ENCODE peak calls at places on chromosomes 13 and 19, in nine cellular contexts. M is frontal cortex, Z is amniotic stem cell, T is endothelial cell, A is RPMI7951, K is mucosa of descending colon, Q is RWPE2, S is thoracic aorta, J is HT-29. L is an unnamed sample.

GRCh38 chr13:100650321-100650720 is 24.3 kb downstream of the TMTC4 start:
- DNase-seq in M (no peak), Z (no peak), T (no peak), A (no peak), K (no peak), Q (no peak), S (no peak), J (no peak), L (no peak)

GRCh38 chr19:28393574-28394336 is 819.2 kb downstream of the UQCRFS1 start:
- DNase-seq in M (no peak), Z (no peak), T (no peak), A (no peak), K (no peak), Q (no peak), S (no peak), J (no peak), L (no peak)

GRCh38 chr13:50829896-50830295 is 13.6 kb downstream of the DLEU7 start:
- DNase-seq in M (no peak), Z (no peak), T (no peak), A (no peak), K (no peak), Q (no peak), S (no peak), J (no peak), L (no peak)

GRCh38 chr13:36297600-36298338 is at the start of gene CCDC169:
- DNase-seq in M (peak; percentile 66), Z (peak; percentile 41), T (peak; percentile 69), A (peak; percentile 70), K (peak; percentile 68), Q (peak; percentile 54), S (peak; percentile 23), J (no peak), L (peak; percentile 39)

GRCh38 chr13:90793261-90793785 is 554.2 kb upstream of the MIR17HG start:
- DNase-seq in M (no peak), Z (no peak), T (no peak), A (no peak), K (no peak), Q (no peak), S (no peak), J (no peak), L (no peak)

GRCh38 chr19:17703823-17704463 is 15.3 kb upstream of the MAP1S start:
- DNase-seq in M (peak; percentile 61), Z (no peak), T (peak; percentile 67), A (peak; percentile 53), K (peak; percentile 81), Q (no peak), S (no peak), J (no peak), L (no peak)

GRCh38 chr13:45700971-45701900 is 884 bp upstream of the CBY2 start:
- DNase-seq in M (no peak), Z (no peak), T (no peak), A (no peak), K (peak; percentile 12), Q (no peak), S (no peak), J (no peak), L (no peak)

GRCh38 chr13:33388254-33388998 is 102.9 kb upstream of the STARD13 start:
- DNase-seq in M (no peak), Z (no peak), T (no peak), A (no peak), K (no peak), Q (no peak), S (no peak), J (peak; percentile 47), L (peak; percentile 2)

GRCh38 chr13:32443111-32443510 is 15.2 kb upstream of the N4BP2L1 start:
- DNase-seq in M (peak; percentile 21), Z (no peak), T (peak; percentile 27), A (peak; percentile 16), K (peak; percentile 69), Q (no peak), S (no peak), J (peak; percentile 89), L (no peak)

GRCh38 chr19:4519521-4520277 is 1.4 kb upstream of the PLIN4 start:
- DNase-seq in M (no peak), Z (no peak), T (no peak), A (peak; percentile 29), K (no peak), Q (no peak), S (no peak), J (peak; percentile 41), L (no peak)

GRCh38 chr13:102028846-102029245 is 373.0 kb downstream of the FGF14 start:
- DNase-seq in M (no peak), Z (no peak), T (no peak), A (no peak), K (no peak), Q (no peak), S (no peak), J (no peak), L (no peak)

GRCh38 chr13:76759877-76760276 is 126.3 kb downstream of the KCTD12 start:
- DNase-seq in M (no peak), Z (no peak), T (no peak), A (no peak), K (no peak), Q (no peak), S (no peak), J (no peak), L (no peak)

GRCh38 chr19:41879080-41879479 is 2.0 kb downstream of the CD79A start:
- DNase-seq in M (no peak), Z (no peak), T (no peak), A (no peak), K (no peak), Q (no peak), S (no peak), J (no peak), L (no peak)

GRCh38 chr19:38616265-38616664 is 1.5 kb downstream of the MAP4K1 start:
- DNase-seq in M (no peak), Z (no peak), T (no peak), A (no peak), K (no peak), Q (no peak), S (no peak), J (no peak), L (no peak)

GRCh38 chr19:12364391-12365093 is 941 bp downstream of the ZNF442 start:
- DNase-seq in M (peak; percentile 23), Z (peak; percentile 12), T (no peak), A (peak; percentile 14), K (peak; percentile 20), Q (no peak), S (no peak), J (no peak), L (no peak)

GRCh38 chr19:2561895-2562294 is 86.0 kb downstream of the GADD45B start:
- DNase-seq in M (no peak), Z (no peak), T (no peak), A (no peak), K (no peak), Q (peak; percentile 26), S (no peak), J (no peak), L (no peak)

GRCh38 chr13:52845766-52846566 is 2.5 kb downstream of the PCDH8 start:
- DNase-seq in M (no peak), Z (no peak), T (peak; percentile 85), A (no peak), K (peak; percentile 47), Q (peak; percentile 45), S (no peak), J (no peak), L (no peak)

GRCh38 chr13:90447735-90448103 is 899.8 kb upstream of the MIR17HG start:
- DNase-seq in M (no peak), Z (no peak), T (no peak), A (peak; percentile 73), K (no peak), Q (no peak), S (no peak), J (no peak), L (peak; percentile 19)

GRCh38 chr13:36101157-36101556 is 30.0 kb downstream of the DCLK1 start:
- DNase-seq in M (no peak), Z (no peak), T (no peak), A (no peak), K (no peak), Q (no peak), S (no peak), J (no peak), L (no peak)

GRCh38 chr13:49466240-49466914 is 22.3 kb downstream of the SETDB2 start:
- DNase-seq in M (no peak), Z (no peak), T (no peak), A (no peak), K (no peak), Q (no peak), S (no peak), J (no peak), L (no peak)

GRCh38 chr13:22061371-22061805 is 390.5 kb downstream of the FGF9 start:
- DNase-seq in M (peak; percentile 17), Z (no peak), T (no peak), A (no peak), K (no peak), Q (no peak), S (no peak), J (no peak), L (no peak)

GRCh38 chr13:112178769-112179168 is 111.8 kb downstream of the SOX1 start:
- DNase-seq in M (no peak), Z (no peak), T (no peak), A (no peak), K (no peak), Q (no peak), S (no peak), J (no peak), L (no peak)

GRCh38 chr19:43660301-43660700 is 9.7 kb downstream of the PLAUR start:
- DNase-seq in M (no peak), Z (no peak), T (no peak), A (no peak), K (no peak), Q (no peak), S (no peak), J (no peak), L (no peak)

GRCh38 chr13:111114362-111115050 is 604 bp upstream of the ARHGEF7 start:
- DNase-seq in M (peak; percentile 60), Z (no peak), T (peak; percentile 52), A (peak; percentile 27), K (peak; percentile 10), Q (no peak), S (peak; percentile 30), J (no peak), L (no peak)

GRCh38 chr19:13090511-13091231 is 12.0 kb downstream of the LYL1 start:
- DNase-seq in M (no peak), Z (no peak), T (no peak), A (no peak), K (no peak), Q (peak; percentile 64), S (no peak), J (no peak), L (no peak)

GRCh38 chr19:55646889-55647731 is 902 bp upstream of the CCDC106 start:
- DNase-seq in M (no peak), Z (no peak), T (no peak), A (no peak), K (no peak), Q (no peak), S (no peak), J (no peak), L (no peak)

GRCh38 chr13:109747524-109747923 is 38.9 kb downstream of the IRS2 start:
- DNase-seq in M (no peak), Z (no peak), T (no peak), A (no peak), K (no peak), Q (no peak), S (no peak), J (peak; percentile 51), L (no peak)

GRCh38 chr13:108834193-108834592 is 204.8 kb downstream of the MYO16 start:
- DNase-seq in M (no peak), Z (no peak), T (no peak), A (no peak), K (no peak), Q (no peak), S (no peak), J (peak; percentile 34), L (no peak)

GRCh38 chr13:31012285-31013024 is 80.0 kb downstream of the TEX26 start:
- DNase-seq in M (no peak), Z (no peak), T (no peak), A (peak; percentile 43), K (no peak), Q (no peak), S (no peak), J (peak; percentile 78), L (no peak)

GRCh38 chr13:27541386-27541785 is 78.9 kb downstream of the LNX2 start:
- DNase-seq in M (no peak), Z (no peak), T (no peak), A (no peak), K (no peak), Q (no peak), S (no peak), J (no peak), L (no peak)

GRCh38 chr13:81487151-81487550 is 1146.2 kb upstream of the SPRY2 start:
- DNase-seq in M (no peak), Z (peak; percentile 7), T (peak; percentile 53), A (no peak), K (peak; percentile 38), Q (no peak), S (no peak), J (peak; percentile 71), L (no peak)

L was measured in H54.